ENCODE peak calls at places on chromosome 6, in four cellular contexts. X is uterus, C is endothelial cell of umbilical vein, H is heart right ventricle. Z is an unnamed sample.

GRCh38 chr6:82408952-82409421 is 45.4 kb downstream of the TPBG start:
- DNase-seq in X (no peak), C (no peak), H (no peak), Z (no peak)

GRCh38 chr6:22295145-22295544 is 1.7 kb downstream of the PRL start:
- DNase-seq in X (no peak), C (no peak), H (no peak), Z (no peak)

GRCh38 chr6:170110201-170111140 is 180.4 kb downstream of the DLL1 start:
- DNase-seq in X (peak; percentile 13), C (no peak), H (no peak), Z (no peak)

GRCh38 chr6:33967966-33968724 is 164.3 kb upstream of the MLN start:
- DNase-seq in X (no peak), C (no peak), H (no peak), Z (no peak)

GRCh38 chr6:110874880-110875547 is 429 bp downstream of the AMD1 start:
- DNase-seq in X (peak; percentile 49), C (no peak), H (peak; percentile 47), Z (peak; percentile 6)

GRCh38 chr6:12403201-12403826 is 113.2 kb downstream of the EDN1 start:
- DNase-seq in X (no peak), C (peak; percentile 63), H (no peak), Z (no peak)

GRCh38 chr6:139308284-139308916 is 16.6 kb upstream of the TXLNB start:
- DNase-seq in X (no peak), C (peak; percentile 56), H (no peak), Z (no peak)

GRCh38 chr6:94683409-94683808 is 893.9 kb upstream of the MANEA start:
- DNase-seq in X (no peak), C (no peak), H (no peak), Z (no peak)

GRCh38 chr6:131400782-131401496 is 172.1 kb upstream of the ARG1 start:
- DNase-seq in X (no peak), C (no peak), H (no peak), Z (no peak)

GRCh38 chr6:82006027-82006738 is 241.4 kb downstream of the IBTK start:
- DNase-seq in X (no peak), C (no peak), H (no peak), Z (no peak)

GRCh38 chr6:4973972-4974885 is 29.6 kb downstream of the RPP40 start:
- DNase-seq in X (peak; percentile 50), C (no peak), H (no peak), Z (no peak)

GRCh38 chr6:107813555-107814194 is 10.4 kb downstream of the SCML4 start:
- DNase-seq in X (no peak), C (no peak), H (no peak), Z (no peak)

GRCh38 chr6:48389146-48390043 is 278.4 kb upstream of the PTCHD4 start:
- DNase-seq in X (no peak), C (no peak), H (no peak), Z (no peak)

GRCh38 chr6:109927052-109927451 is 51.1 kb upstream of the GPR6 start:
- DNase-seq in X (no peak), C (no peak), H (no peak), Z (no peak)

GRCh38 chr6:40477246-40478126 is 109.7 kb downstream of the LRFN2 start:
- DNase-seq in X (no peak), C (no peak), H (no peak), Z (peak; percentile 4)

GRCh38 chr6:158361961-158362634 is 49.8 kb downstream of the TULP4 start:
- DNase-seq in X (no peak), C (no peak), H (no peak), Z (no peak)

GRCh38 chr6:70667711-70668498 is at the start of gene SMAP1:
- DNase-seq in X (peak; percentile 93), C (peak; percentile 91), H (peak; percentile 97), Z (peak; percentile 97)

GRCh38 chr6:27295301-27296079 is 16.6 kb downstream of the POM121L2 start:
- DNase-seq in X (no peak), C (peak; percentile 37), H (no peak), Z (no peak)

GRCh38 chr6:62707914-62708313 is 421.9 kb upstream of the KHDRBS2 start:
- DNase-seq in X (no peak), C (no peak), H (no peak), Z (no peak)

GRCh38 chr6:44224154-44224977 is 971 bp downstream of the SLC29A1 start:
- DNase-seq in X (no peak), C (peak; percentile 51), H (no peak), Z (no peak)

GRCh38 chr6:12962995-12963394 is 246.4 kb downstream of the PHACTR1 start:
- DNase-seq in X (no peak), C (peak; percentile 84), H (no peak), Z (no peak)

GRCh38 chr6:38713812-38714211 is 1.3 kb upstream of the DNAH8 start:
- DNase-seq in X (no peak), C (peak; percentile 43), H (no peak), Z (peak; percentile 71)

GRCh38 chr6:112330071-112330876 is 16.9 kb upstream of the RFPL4B start:
- DNase-seq in X (no peak), C (peak; percentile 79), H (no peak), Z (no peak)

GRCh38 chr6:111781055-111781708 is 92.1 kb downstream of the FYN start:
- DNase-seq in X (no peak), C (no peak), H (no peak), Z (no peak)

GRCh38 chr6:94622784-94623183 is 954.6 kb upstream of the MANEA start:
- DNase-seq in X (no peak), C (no peak), H (no peak), Z (no peak)

GRCh38 chr6:32208996-32209395 is 14.9 kb downstream of the NOTCH4 start:
- DNase-seq in X (no peak), C (no peak), H (no peak), Z (no peak)

GRCh38 chr6:26358511-26358981 is 6.5 kb upstream of the BTN3A2 start:
- DNase-seq in X (no peak), C (no peak), H (no peak), Z (no peak)

GRCh38 chr6:132912273-132912672 is 97.9 kb downstream of the RPS12 start:
- DNase-seq in X (no peak), C (no peak), H (no peak), Z (no peak)

GRCh38 chr6:31271641-31272357 is at the start of gene HLA-C:
- DNase-seq in X (peak; percentile 92), C (peak; percentile 96), H (peak; percentile 84), Z (peak; percentile 92)

GRCh38 chr6:3549314-3549940 is 92.6 kb upstream of the SLC22A23 start:
- DNase-seq in X (no peak), C (peak; percentile 1), H (no peak), Z (no peak)

GRCh38 chr6:113879186-113880096 is 22.3 kb downstream of the MARCKS start:
- DNase-seq in X (peak; percentile 46), C (peak; percentile 91), H (no peak), Z (no peak)

GRCh38 chr6:123962508-123962907 is 158.8 kb downstream of the NKAIN2 start:
- DNase-seq in X (no peak), C (no peak), H (no peak), Z (no peak)

GRCh38 chr6:158264180-158264579 is 48.1 kb upstream of the TULP4 start:
- DNase-seq in X (no peak), C (no peak), H (no peak), Z (no peak)

GRCh38 chr6:116925088-116925794 is 48.2 kb downstream of the RFX6 start:
- DNase-seq in X (no peak), C (peak; percentile 10), H (no peak), Z (no peak)

DNA sequence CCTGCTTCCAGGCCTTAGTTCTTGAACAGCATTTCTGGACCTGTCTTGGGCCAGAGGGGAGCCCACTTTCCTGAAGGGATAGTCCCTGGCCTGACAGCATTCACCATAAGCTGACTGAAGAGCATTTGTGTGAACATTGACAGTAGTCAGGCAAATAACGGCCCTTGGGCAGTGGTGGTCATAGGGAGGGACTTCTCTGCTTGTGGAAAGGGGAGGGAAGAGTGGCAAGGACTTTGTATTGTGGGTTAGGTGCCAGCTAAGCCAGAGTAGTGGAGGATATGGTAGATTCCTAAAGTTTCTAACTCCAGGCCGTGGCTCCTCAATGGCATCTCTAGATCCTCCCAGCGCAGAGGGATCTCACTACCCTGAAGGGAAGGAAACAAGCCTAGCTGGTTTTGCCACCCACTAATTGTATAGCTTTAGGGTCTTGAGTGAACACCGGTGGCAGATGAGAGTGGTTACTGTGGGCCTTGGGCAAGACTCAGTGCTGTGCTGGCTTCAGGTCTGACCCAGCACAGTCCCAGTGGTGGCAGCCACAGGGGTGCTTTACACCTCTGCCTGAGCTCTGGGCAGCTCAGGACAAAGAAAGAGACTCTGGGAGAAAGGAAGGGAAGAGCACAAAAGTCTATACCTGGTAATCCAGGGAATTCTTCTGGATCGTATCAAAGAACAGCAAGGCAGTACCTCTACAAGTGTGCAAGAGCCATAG is 48.3 kb upstream of the LIN28B start:
- DNase-seq in X (no peak), C (no peak), H (no peak), Z (no peak)
- TF ChIP-seq CTCF in X (no peak), C (no peak), H (no peak), Z (no peak)

GRCh38 chr6:42726026-42726425 is 3.6 kb upstream of the PRPH2 start:
- DNase-seq in X (no peak), C (no peak), H (no peak), Z (no peak)

GRCh38 chr6:42729731-42730130 is 7.3 kb upstream of the PRPH2 start:
- DNase-seq in X (no peak), C (no peak), H (no peak), Z (no peak)

GRCh38 chr6:42727084-42727601 is 4.7 kb upstream of the PRPH2 start:
- DNase-seq in X (peak; percentile 49), C (peak; percentile 41), H (peak; percentile 47), Z (no peak)

GRCh38 chr6:42726485-42727083 is 4.2 kb upstream of the PRPH2 start:
- DNase-seq in X (peak; percentile 67), C (peak; percentile 88), H (peak; percentile 42), Z (peak; percentile 29)

GRCh38 chr6:42727627-42728026 is 5.2 kb upstream of the PRPH2 start:
- DNase-seq in X (peak; percentile 35), C (no peak), H (no peak), Z (no peak)
- H3K4me3 ChIP-seq in X (peak overlapping the region; percentile 44), C (peak overlapping the region; percentile 48), H (peak overlapping the region; percentile 64), Z (no peak overlapping the region)

GRCh38 chr6:7121704-7122241 is 14.0 kb downstream of the RREB1 start:
- DNase-seq in X (no peak), C (no peak), H (no peak), Z (no peak)

GRCh38 chr6:7114744-7115451 is 7.1 kb downstream of the RREB1 start:
- DNase-seq in X (no peak), C (no peak), H (no peak), Z (no peak)

GRCh38 chr6:7122684-7123083 is 14.9 kb downstream of the RREB1 start:
- DNase-seq in X (no peak), C (no peak), H (no peak), Z (peak; percentile 9)

GRCh38 chr6:7115452-7116223 is 7.9 kb downstream of the RREB1 start:
- DNase-seq in X (no peak), C (no peak), H (no peak), Z (peak; percentile 42)

GRCh38 chr6:7119272-7119801 is 11.6 kb downstream of the RREB1 start:
- DNase-seq in X (no peak), C (no peak), H (no peak), Z (no peak)
- H3K27ac ChIP-seq in X (no peak overlapping the region), C (no peak overlapping the region), H (no peak overlapping the region), Z (no peak overlapping the region)

GRCh38 chr6:29355603-29356002 is 13.1 kb downstream of the OR5V1 start:
- DNase-seq in X (no peak), C (no peak), H (no peak), Z (no peak)
- TF ChIP-seq CTCF in X (no peak), C (no peak), H (no peak), Z (no peak)